ENCODE peak calls at places on chromosomes 5 and 9, in seven cellular contexts. A, W, R, Y, I, O and G are unnamed samples.

GRCh38 chr9:34985311-34985899 is 4.1 kb upstream of the DNAJB5 start:
- DNase-seq in O (no peak), W (peak; percentile 72), I (peak; percentile 34), Y (peak; percentile 62), A (no peak), R (no peak), G (no peak)

GRCh38 chr9:137317979-137318511 is 16.0 kb upstream of the NRARP start:
- DNase-seq in A (no peak), R (no peak), O (no peak), W (no peak), Y (no peak), I (no peak), G (no peak)

GRCh38 chr5:172503925-172504730 is 49.8 kb upstream of the SH3PXD2B start:
- DNase-seq in O (no peak), R (no peak), I (no peak), Y (no peak), W (peak; percentile 35), A (no peak), G (no peak)

GRCh38 chr5:123367739-123368138 is 55.5 kb downstream of the CEP120 start:
- DNase-seq in A (peak; percentile 3), W (no peak), R (no peak), Y (no peak), I (no peak), O (no peak), G (no peak)

GRCh38 chr5:154967419-154968024 is 26.6 kb downstream of the MRPL22 start:
- DNase-seq in I (peak; percentile 12), Y (no peak), W (no peak), R (no peak), A (peak; percentile 33), O (no peak), G (no peak)

GRCh38 chr5:171595801-171596231 is 176.4 kb downstream of the FGF18 start:
- DNase-seq in I (no peak), R (peak; percentile 11), A (peak; percentile 45), O (no peak), W (no peak), Y (no peak), G (peak; percentile 8)

GRCh38 chr9:105694848-105695581 is 674 bp downstream of the TMEM38B start:
- DNase-seq in O (peak; percentile 57), I (peak; percentile 62), Y (peak; percentile 66), R (peak; percentile 55), W (peak; percentile 71), A (peak; percentile 71), G (no peak)

GRCh38 chr9:21688108-21689102 is 114.0 kb upstream of the MTAP start:
- DNase-seq in O (no peak), R (no peak), I (no peak), W (no peak), Y (no peak), A (peak; percentile 80), G (peak; percentile 56)

GRCh38 chr5:123538670-123539459 is 26.9 kb downstream of the CSNK1G3 start:
- DNase-seq in A (no peak), I (no peak), Y (no peak), O (no peak), W (no peak), R (no peak), G (no peak)